ENCODE peak calls at places on chromosomes 4 and X, in four cellular contexts. S is neural progenitor cell, G is mammary epithelial cell, D is astrocyte. J is an unnamed sample.
A peak's percentile ranks its signal among the peaks of the same experiment; 100 is the strongest.

GRCh38 chrX:149527705-149528104 is 13.1 kb upstream of the EOLA1 start:
- DNase-seq in S (peak; percentile 11), G (no peak), D (no peak), J (no peak)

GRCh38 chrX:111447298-111447697 is 35.3 kb upstream of the DCX start:
- DNase-seq in S (peak; percentile 81), G (no peak), D (peak; percentile 1), J (peak; percentile 56)

GRCh38 chrX:78092296-78092695 is 11.8 kb upstream of the PGK1 start:
- DNase-seq in S (peak; percentile 59), G (peak; percentile 90), D (peak; percentile 36), J (no peak)

GRCh38 chrX:12891915-12892506 is 14.4 kb upstream of the TLR8 start:
- DNase-seq in S (no peak), G (no peak), D (no peak), J (no peak)

GRCh38 chr4:155705664-155706063 is 39.0 kb downstream of the GUCY1A1 start:
- DNase-seq in S (peak; percentile 72), G (no peak), D (peak; percentile 83), J (peak; percentile 41)

GRCh38 chr4:61511716-61512488 is 311.8 kb downstream of the ADGRL3 start:
- DNase-seq in S (no peak), G (peak; percentile 57), D (peak; percentile 76), J (peak; percentile 10)

GRCh38 chrX:100636321-100636991 is at the start of gene TSPAN6:
- DNase-seq in S (peak; percentile 87), G (peak; percentile 75), D (peak; percentile 72), J (peak; percentile 87)

GRCh38 chrX:2690856-2691542 is at the start of gene CD99:
- DNase-seq in S (peak; percentile 86), G (peak; percentile 77), D (peak; percentile 74), J (peak; percentile 97)

GRCh38 chr4:149676076-149676475 is 139.6 kb downstream of the IQCM start:
- DNase-seq in S (no peak), G (no peak), D (no peak), J (no peak)

GRCh38 chr4:168409089-168409801 is 71.0 kb downstream of the DDX60L start:
- DNase-seq in S (no peak), G (peak; percentile 35), D (peak; percentile 41), J (no peak)

GRCh38 chr4:93730760-93731159 is 97.8 kb upstream of the ATOH1 start:
- DNase-seq in S (no peak), G (no peak), D (no peak), J (no peak)

GRCh38 chr4:93730251-93730650 is 98.3 kb upstream of the ATOH1 start:
- DNase-seq in S (no peak), G (no peak), D (no peak), J (no peak)

DNA sequence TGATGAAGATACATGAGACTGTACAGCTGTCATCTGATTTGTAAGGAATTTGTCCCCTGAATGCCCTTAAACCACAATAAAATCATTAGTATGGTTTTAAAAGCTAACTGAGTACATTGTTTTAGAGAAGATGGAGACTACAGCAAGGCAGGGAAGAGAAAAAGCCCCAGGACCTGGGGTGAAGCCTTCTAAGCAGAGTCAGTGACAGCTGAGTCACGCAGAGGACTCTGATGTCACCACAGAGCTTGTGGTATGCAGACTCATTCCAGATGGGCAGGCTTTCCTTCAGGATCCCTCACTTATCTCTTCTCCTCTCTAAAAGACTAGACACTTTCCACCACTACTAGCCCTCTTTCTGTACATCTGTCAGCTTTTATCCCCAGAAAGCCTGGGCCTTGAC is 97.1 kb upstream of the ATOH1 start:
- DNase-seq in S (no peak), G (no peak), D (peak; percentile 3), J (peak; percentile 51)
- H2AFZ ChIP-seq in S (no peak overlapping the region), G (no peak overlapping the region), D (no peak overlapping the region), J (no peak overlapping the region)

DNA sequence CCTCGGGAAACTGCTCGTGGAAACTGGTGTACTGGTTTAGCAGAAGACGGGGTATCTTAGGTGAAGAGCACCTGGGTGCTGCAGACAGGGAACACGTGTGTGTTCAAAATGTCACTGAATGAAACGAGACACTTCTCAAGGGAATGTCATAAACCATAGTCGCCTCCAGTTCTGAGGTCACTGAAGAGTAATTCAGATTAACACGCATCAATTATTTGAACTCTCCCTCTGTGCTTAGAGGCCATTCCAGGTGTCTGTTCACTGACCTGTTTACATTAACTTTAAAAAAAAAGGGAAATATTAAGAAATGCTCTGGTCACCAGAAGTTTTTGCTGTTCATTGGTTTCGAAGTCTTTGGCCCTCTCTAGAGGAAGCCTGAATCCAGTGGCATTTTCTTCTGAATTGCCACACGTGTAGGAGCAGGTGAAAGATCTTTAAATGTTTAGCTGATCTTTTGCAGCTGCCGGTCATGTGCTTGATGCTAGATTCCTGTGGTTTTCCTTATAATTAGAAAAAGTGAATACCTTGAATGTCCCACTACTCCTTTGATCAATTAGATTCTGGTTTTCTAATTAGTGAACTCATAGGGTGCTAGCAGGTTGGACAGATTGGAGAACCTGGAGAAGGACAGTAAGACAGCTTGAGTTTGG is 330.5 kb downstream of the ARHGAP10 start:
- DNase-seq in S (no peak), G (no peak), D (no peak), J (no peak)
- H3K27ac ChIP-seq in S (no peak overlapping the region), G (no peak overlapping the region), D (no peak overlapping the region), J (no peak overlapping the region)

DNA sequence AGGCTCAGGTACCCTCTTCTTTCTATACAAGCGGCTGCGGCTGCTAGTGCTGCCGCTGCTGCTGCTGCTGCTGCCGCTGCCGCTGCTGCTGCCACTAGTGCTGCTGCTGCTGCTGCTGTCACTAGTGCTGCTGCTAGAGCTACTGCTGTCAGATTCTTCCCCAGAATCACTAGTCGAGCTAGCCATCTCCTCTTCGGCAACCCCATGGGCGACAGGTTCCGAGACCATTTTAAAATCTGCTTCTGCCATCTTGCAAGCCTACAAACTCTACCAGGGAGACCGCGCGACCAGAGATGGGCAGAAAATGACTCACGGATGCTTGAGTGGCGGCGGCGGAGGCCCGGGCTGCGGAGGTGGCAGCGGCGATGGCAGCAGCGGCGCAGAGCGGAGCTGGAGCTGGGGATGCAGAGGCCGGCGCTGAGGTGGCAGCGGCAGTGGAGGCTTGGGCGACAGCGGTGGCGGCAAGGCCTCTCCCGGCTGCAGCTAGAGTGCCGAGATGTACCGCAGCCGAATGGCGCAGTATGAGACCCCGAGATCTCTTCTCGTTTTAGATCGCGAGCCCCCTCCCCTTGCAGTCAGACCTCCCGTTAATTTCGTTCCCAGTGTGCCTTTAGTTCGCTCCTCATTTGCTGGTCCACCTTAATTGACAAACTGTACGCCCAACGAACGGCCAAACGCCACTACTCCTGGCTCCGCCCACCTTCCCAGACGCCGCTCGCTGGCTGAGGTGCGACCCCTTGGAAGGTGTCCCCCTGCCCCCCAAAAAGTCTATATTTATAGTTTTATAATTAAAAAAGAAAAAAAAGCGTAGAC is at the start of gene NAP1L3:
- DNase-seq in S (peak; percentile 95), G (peak; percentile 20), D (peak; percentile 83), J (peak; percentile 89)
- H2AFZ ChIP-seq in S (peak within 1 kb of the TSS; percentile 99), G (peak within 1 kb of the TSS; percentile 83), D (peak within 1 kb of the TSS; percentile 77), J (peak within 1 kb of the TSS; percentile 97)

GRCh38 chr4:174137698-174138097 is 145.8 kb downstream of the FBXO8 start:
- DNase-seq in S (no peak), G (no peak), D (no peak), J (no peak)

GRCh38 chr4:174136013-174136412 is 147.5 kb downstream of the FBXO8 start:
- DNase-seq in S (peak; percentile 64), G (no peak), D (no peak), J (peak; percentile 19)

GRCh38 chr4:174141876-174142275 is 141.6 kb downstream of the FBXO8 start:
- DNase-seq in S (no peak), G (no peak), D (no peak), J (no peak)

GRCh38 chr4:174135530-174135929 is 147.9 kb downstream of the FBXO8 start:
- DNase-seq in S (no peak), G (no peak), D (no peak), J (no peak)

DNA sequence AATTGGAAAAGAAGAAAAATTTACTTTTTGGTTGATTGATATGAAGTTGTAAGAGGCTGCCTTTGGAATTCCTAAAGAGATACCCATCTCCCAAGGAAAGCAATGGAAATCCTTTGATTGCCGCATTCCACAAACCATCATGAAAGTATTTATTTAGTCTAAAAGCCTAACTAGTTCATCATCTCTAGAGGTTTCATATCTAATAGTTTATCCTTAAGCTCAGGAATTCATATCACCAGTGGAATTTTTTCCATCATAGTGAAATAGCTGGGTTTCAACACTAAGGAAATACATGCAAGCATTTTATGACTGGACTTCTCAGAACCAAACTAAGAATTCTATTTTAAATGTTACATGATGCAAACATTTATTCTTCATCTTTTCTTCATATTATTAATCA is 144.9 kb downstream of the FBXO8 start:
- DNase-seq in S (no peak), G (no peak), D (no peak), J (no peak)
- H3K27ac ChIP-seq in S (no peak overlapping the region), G (no peak overlapping the region), D (no peak overlapping the region), J (no peak overlapping the region)

DNA sequence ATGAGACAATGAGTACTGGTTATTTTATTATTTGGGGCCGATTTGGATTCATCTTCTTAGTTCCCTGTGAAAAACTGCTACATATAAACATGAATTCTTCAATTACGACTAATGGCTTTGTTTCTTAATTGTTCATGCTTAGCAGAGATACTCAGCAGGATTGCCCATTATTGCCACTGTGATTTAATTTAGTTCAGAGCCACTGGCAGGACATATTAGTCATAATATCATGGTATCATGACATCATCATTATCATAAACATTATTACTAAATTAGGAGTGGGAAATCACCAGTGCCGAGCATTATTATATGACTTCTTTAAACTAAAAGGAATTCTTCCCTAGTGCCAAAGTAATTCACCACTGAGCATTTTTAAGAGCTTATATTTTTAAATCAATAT is 201.4 kb downstream of the SPOCK3 start:
- DNase-seq in S (no peak), G (peak; percentile 82), D (peak; percentile 16), J (no peak)
- H2AFZ ChIP-seq in S (no peak overlapping the region), G (no peak overlapping the region), D (no peak overlapping the region), J (no peak overlapping the region)

GRCh38 chr4:17490575-17491059 is 21.3 kb downstream of the QDPR start:
- DNase-seq in S (no peak), G (no peak), D (no peak), J (peak; percentile 65)
- H3K27ac ChIP-seq in S (no peak overlapping the region), G (no peak overlapping the region), D (no peak overlapping the region), J (peak overlapping the region; percentile 79)

DNA sequence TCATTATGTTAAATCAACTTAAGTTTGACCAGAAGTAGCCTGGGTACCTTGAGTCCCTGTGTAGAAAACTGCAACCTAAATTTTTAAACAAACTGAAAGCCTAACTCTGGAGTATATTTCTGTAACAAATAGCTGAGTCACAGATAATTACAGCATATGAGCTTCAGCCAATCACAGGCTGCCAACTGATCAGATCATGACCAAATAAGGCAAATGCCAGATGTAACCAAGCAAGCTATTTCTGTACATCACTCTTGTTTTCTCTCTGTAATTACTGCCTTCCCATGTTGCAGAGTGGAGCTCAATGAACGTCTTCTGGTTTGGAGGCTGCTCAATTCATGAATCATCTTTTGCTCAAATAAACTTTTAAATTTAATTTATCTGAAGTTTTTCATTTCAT is 980.9 kb upstream of the DIAPH2 start:
- DNase-seq in S (no peak), G (no peak), D (no peak), J (no peak)
- H2AFZ ChIP-seq in S (no peak overlapping the region), G (no peak overlapping the region), D (no peak overlapping the region), J (no peak overlapping the region)

GRCh38 chrX:150568320-150569154 is at the start of gene MTM1:
- DNase-seq in S (peak; percentile 97), G (peak; percentile 90), D (peak; percentile 88), J (peak; percentile 96)

GRCh38 chrX:150566734-150567182 is 1.7 kb upstream of the MTM1 start:
- DNase-seq in S (peak; percentile 89), G (no peak), D (no peak), J (no peak)

GRCh38 chrX:150567645-150568319 is 639 bp upstream of the MTM1 start:
- DNase-seq in S (peak; percentile 19), G (no peak), D (no peak), J (no peak)

GRCh38 chrX:150570512-150570911 is 2.1 kb downstream of the MTM1 start:
- DNase-seq in S (no peak), G (peak; percentile 32), D (no peak), J (no peak)

GRCh38 chrX:150569155-150569477 is 695 bp downstream of the MTM1 start:
- DNase-seq in S (no peak), G (peak; percentile 43), D (peak; percentile 14), J (peak; percentile 46)
- H3K27ac ChIP-seq in S (no peak overlapping the region), G (peak overlapping the region; percentile 70), D (peak overlapping the region; percentile 66), J (peak overlapping the region; percentile 91)

GRCh38 chr4:112881842-112882241 is 167.6 kb upstream of the ANK2 start:
- DNase-seq in S (peak; percentile 75), G (no peak), D (no peak), J (no peak)
- H2AFZ ChIP-seq in S (no peak overlapping the region), G (no peak overlapping the region), D (no peak overlapping the region), J (no peak overlapping the region)

J was measured in hepatocyte.